ENCODE peak calls at places on chromosomes 16 and 17, in four cellular contexts. H is IMR-90, E is K562, W is GM12878. S is an unnamed sample.

GRCh38 chr17:81834831-81835267 is at the start of gene PPP1R27:
- DNase-seq in E (peak; percentile 55), H (no peak), W (no peak), S (no peak)

GRCh38 chr17:83125515-83126274 is 46.3 kb downstream of the METRNL start:
- DNase-seq in E (no peak), W (no peak), H (no peak), S (no peak)

GRCh38 chr16:27723711-27724490 is 174.0 kb downstream of the KATNIP start:
- DNase-seq in W (no peak), E (no peak), H (no peak), S (no peak)

GRCh38 chr17:40402668-40403067 is 15.0 kb downstream of the TOP2A start:
- DNase-seq in W (no peak), E (no peak), H (no peak), S (no peak)

GRCh38 chr16:50368410-50369132 is at the start of gene BRD7:
- DNase-seq in W (no peak), E (peak; percentile 91), H (peak; percentile 37), S (peak; percentile 54)

GRCh38 chr17:29158515-29159275 is 21.5 kb downstream of the MYO18A start:
- DNase-seq in W (no peak), H (peak; percentile 74), E (no peak), S (no peak)

GRCh38 chr17:53630638-53631037 is 192.1 kb upstream of the KIF2B start:
- DNase-seq in H (no peak), E (no peak), W (no peak), S (no peak)

GRCh38 chr17:57919912-57920311 is 35.3 kb downstream of the CUEDC1 start:
- DNase-seq in W (no peak), H (no peak), E (no peak), S (no peak)

GRCh38 chr16:19559242-19559910 is 3.9 kb downstream of the VPS35L start:
- DNase-seq in E (peak; percentile 23), H (peak; percentile 69), W (no peak), S (peak; percentile 67)

GRCh38 chr17:83115202-83115651 is 35.8 kb downstream of the METRNL start:
- DNase-seq in E (no peak), H (no peak), W (no peak), S (no peak)

GRCh38 chr16:88376835-88377726 is 5.7 kb upstream of the ZNF469 start:
- DNase-seq in W (no peak), H (no peak), E (no peak), S (peak; percentile 38)

GRCh38 chr17:27535975-27536374 is 79.7 kb downstream of the KSR1 start:
- DNase-seq in H (no peak), W (no peak), E (no peak), S (no peak)

GRCh38 chr16:89431158-89431584 is 59.2 kb downstream of the ANKRD11 start:
- DNase-seq in E (no peak), W (no peak), H (peak; percentile 96), S (peak; percentile 70)

GRCh38 chr17:9056566-9056965 is 35.3 kb downstream of the NTN1 start:
- DNase-seq in H (no peak), W (no peak), E (no peak), S (no peak)

DNA sequence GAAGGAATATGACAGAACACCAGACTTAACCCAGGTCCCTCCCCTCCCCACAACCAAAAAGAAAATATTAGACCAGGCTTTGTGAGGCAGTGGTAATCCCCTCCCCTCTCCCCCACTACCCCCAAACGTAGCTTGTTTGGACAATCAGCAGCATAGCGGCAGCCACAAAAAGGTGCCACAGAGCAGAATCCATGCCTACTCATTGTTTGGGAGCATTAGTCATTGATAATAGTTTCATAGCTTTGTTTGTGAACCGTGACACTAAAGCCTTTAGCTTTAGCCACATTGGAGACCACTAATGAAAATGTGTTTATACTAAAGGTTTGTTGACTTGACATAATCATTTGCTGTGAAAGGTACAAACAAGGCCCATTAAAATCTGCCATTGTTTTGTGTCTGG is 65.1 kb downstream of the NUP93 start:
- DNase-seq in W (no peak), E (no peak), H (no peak), S (no peak)
- TF ChIP-seq ELK1 in W (no peak), E (no peak), H (no peak), S (no peak)

DNA sequence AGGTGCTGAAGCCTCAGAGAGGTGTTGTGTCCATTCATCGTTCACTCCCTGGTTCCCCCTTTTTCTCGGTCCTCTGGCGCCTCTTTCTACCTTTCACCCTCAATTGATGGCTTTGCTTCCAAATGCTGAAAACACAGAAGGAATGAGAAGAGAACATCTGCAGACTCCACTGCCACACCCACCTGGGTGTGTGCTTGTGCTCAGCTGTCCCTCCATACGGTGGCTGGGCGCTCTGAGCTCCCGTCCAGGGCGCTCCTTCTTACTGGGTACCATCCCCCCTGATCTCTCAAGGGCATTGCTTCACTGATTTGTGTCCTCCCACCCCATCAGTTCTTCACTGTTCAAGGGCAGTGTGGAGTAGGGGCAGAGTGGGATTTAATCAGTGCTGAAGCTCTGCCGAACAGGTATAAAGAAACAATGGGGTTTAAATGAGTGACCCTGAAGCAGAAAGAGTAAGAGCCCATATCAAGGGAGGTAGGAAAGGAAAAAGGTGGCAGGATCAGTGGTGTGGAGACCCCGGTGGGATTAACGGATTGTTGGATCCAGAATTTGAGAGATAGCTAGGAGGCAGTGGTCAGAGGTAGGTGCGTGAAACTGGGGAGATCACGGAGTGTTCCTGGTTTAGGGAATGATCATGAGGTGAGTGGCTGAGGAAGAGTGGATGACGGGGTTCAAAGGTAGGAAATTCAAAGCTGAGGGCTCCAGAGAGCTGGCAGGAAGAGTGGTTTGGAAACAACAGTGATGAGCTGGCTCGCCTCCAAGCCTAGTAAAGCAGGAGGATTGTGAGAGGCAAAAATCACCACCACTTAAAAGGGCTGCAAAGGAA is 40.8 kb downstream of the MRTFB start:
- DNase-seq in H (no peak), W (no peak), E (no peak), S (no peak)
- TF ChIP-seq ELK1 in H (no peak), W (no peak), E (no peak), S (no peak)

DNA sequence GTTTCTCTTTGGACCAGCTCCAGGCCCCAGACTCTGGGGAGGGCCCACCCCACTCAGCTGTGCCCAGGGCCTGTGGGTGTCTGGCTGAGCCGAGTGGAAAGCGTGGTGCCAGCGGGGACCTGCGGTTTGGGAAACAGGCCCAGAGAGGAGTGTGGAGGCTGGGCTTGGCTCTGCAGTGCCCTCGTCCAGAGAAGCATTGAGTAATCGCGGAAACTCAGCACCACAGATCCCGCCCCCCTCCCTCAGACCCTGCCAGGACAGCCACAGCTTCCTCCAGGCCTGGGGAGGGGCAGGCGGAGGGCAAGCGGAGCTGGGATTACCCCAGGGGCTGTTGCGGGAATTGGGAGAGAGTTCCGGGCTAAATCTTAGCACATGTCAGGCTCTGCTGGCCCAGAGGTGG is 14.6 kb upstream of the PITPNA start:
- DNase-seq in E (no peak), W (no peak), H (peak; percentile 89), S (no peak)
- TF ChIP-seq ELK1 in E (no peak), W (no peak), H (no peak), S (no peak)

GRCh38 chr16:65867276-65867990 is 499.1 kb upstream of the CDH5 start:
- DNase-seq in H (no peak), E (no peak), W (no peak), S (no peak)
- TF ChIP-seq ELK1 in H (no peak), E (no peak), W (no peak), S (no peak)